ENCODE peak calls at places on chromosomes 5 and 9, in six cellular contexts. One of them, this sample, is unnamed.

GRCh38 chr5:74352256-74352655 is 288.3 kb downstream of the ENC1 start:
- DNase-seq in NCI-H2029: no peak
- DNase-seq in brain microvascular endothelial cell: no peak
- DNase-seq in cardiac septum: no peak
- DNase-seq in CD4-positive, CD25-positive, alpha-beta regulatory T cell: no peak
- DNase-seq in HCEC 1CT: no peak
- DNase-seq in this sample: no peak

GRCh38 chr5:77644443-77645157 is 6.1 kb upstream of the OTP start:
- DNase-seq in cardiac septum: no peak
- DNase-seq in HCEC 1CT: no peak
- DNase-seq in CD4-positive, CD25-positive, alpha-beta regulatory T cell: no peak
- DNase-seq in NCI-H2029: no peak
- DNase-seq in brain microvascular endothelial cell: no peak
- DNase-seq in this sample: peak

GRCh38 chr9:107948086-107948485 is 458.5 kb upstream of the KLF4 start:
- DNase-seq in HCEC 1CT: no peak
- DNase-seq in NCI-H2029: no peak
- DNase-seq in CD4-positive, CD25-positive, alpha-beta regulatory T cell: no peak
- DNase-seq in cardiac septum: no peak
- DNase-seq in brain microvascular endothelial cell: no peak
- DNase-seq in this sample: no peak

GRCh38 chr5:113090336-113091106 is 113.9 kb downstream of the DCP2 start:
- DNase-seq in CD4-positive, CD25-positive, alpha-beta regulatory T cell: no peak
- DNase-seq in brain microvascular endothelial cell: no peak
- DNase-seq in NCI-H2029: no peak
- DNase-seq in HCEC 1CT: no peak
- DNase-seq in cardiac septum: no peak
- DNase-seq in this sample: peak

GRCh38 chr9:110101531-110102161 is 106.3 kb downstream of the C9orf152 start:
- DNase-seq in brain microvascular endothelial cell: no peak
- DNase-seq in NCI-H2029: no peak
- DNase-seq in CD4-positive, CD25-positive, alpha-beta regulatory T cell: no peak
- DNase-seq in cardiac septum: no peak
- DNase-seq in HCEC 1CT: no peak
- DNase-seq in this sample: peak

GRCh38 chr5:2761921-2762488 is 10.5 kb upstream of the IRX2 start:
- DNase-seq in NCI-H2029: no peak
- DNase-seq in CD4-positive, CD25-positive, alpha-beta regulatory T cell: no peak
- DNase-seq in brain microvascular endothelial cell: no peak
- DNase-seq in HCEC 1CT: no peak
- DNase-seq in cardiac septum: no peak
- DNase-seq in this sample: no peak

GRCh38 chr5:80127037-80127642 is 92.0 kb downstream of the THBS4 start:
- DNase-seq in cardiac septum: peak
- DNase-seq in NCI-H2029: no peak
- DNase-seq in brain microvascular endothelial cell: no peak
- DNase-seq in CD4-positive, CD25-positive, alpha-beta regulatory T cell: no peak
- DNase-seq in HCEC 1CT: no peak
- DNase-seq in this sample: no peak

GRCh38 chr5:135400866-135401265 is 1.8 kb upstream of the MACROH2A1 start:
- DNase-seq in cardiac septum: no peak
- DNase-seq in brain microvascular endothelial cell: no peak
- DNase-seq in HCEC 1CT: no peak
- DNase-seq in CD4-positive, CD25-positive, alpha-beta regulatory T cell: no peak
- DNase-seq in NCI-H2029: no peak
- DNase-seq in this sample: no peak

GRCh38 chr5:145975001-145975360 is 38.6 kb downstream of the SH3RF2 start:
- DNase-seq in CD4-positive, CD25-positive, alpha-beta regulatory T cell: no peak
- DNase-seq in HCEC 1CT: no peak
- DNase-seq in NCI-H2029: no peak
- DNase-seq in brain microvascular endothelial cell: no peak
- DNase-seq in cardiac septum: no peak
- DNase-seq in this sample: no peak

GRCh38 chr5:154478224-154478565 is at the start of gene HAND1:
- DNase-seq in brain microvascular endothelial cell: no peak
- DNase-seq in cardiac septum: peak
- DNase-seq in HCEC 1CT: peak
- DNase-seq in CD4-positive, CD25-positive, alpha-beta regulatory T cell: no peak
- DNase-seq in NCI-H2029: peak
- DNase-seq in this sample: no peak

GRCh38 chr9:37582548-37583157 is 6.5 kb upstream of the FBXO10 start:
- DNase-seq in CD4-positive, CD25-positive, alpha-beta regulatory T cell: no peak
- DNase-seq in cardiac septum: no peak
- DNase-seq in HCEC 1CT: peak
- DNase-seq in brain microvascular endothelial cell: peak
- DNase-seq in NCI-H2029: peak
- DNase-seq in this sample: no peak

GRCh38 chr5:56440871-56441740 is 208.0 kb upstream of the ANKRD55 start:
- DNase-seq in HCEC 1CT: peak
- DNase-seq in brain microvascular endothelial cell: peak
- DNase-seq in cardiac septum: no peak
- DNase-seq in NCI-H2029: no peak
- DNase-seq in CD4-positive, CD25-positive, alpha-beta regulatory T cell: no peak
- DNase-seq in this sample: no peak

GRCh38 chr5:79070002-79070567 is 518 bp downstream of the BHMT2 start:
- DNase-seq in brain microvascular endothelial cell: peak
- DNase-seq in HCEC 1CT: no peak
- DNase-seq in NCI-H2029: no peak
- DNase-seq in cardiac septum: no peak
- DNase-seq in CD4-positive, CD25-positive, alpha-beta regulatory T cell: no peak
- DNase-seq in this sample: no peak

GRCh38 chr9:16331527-16331926 is 538.9 kb downstream of the BNC2 start:
- DNase-seq in NCI-H2029: no peak
- DNase-seq in HCEC 1CT: no peak
- DNase-seq in brain microvascular endothelial cell: no peak
- DNase-seq in CD4-positive, CD25-positive, alpha-beta regulatory T cell: no peak
- DNase-seq in cardiac septum: peak
- DNase-seq in this sample: no peak

GRCh38 chr5:57939771-57940170 is 457.2 kb upstream of the ACTBL2 start:
- DNase-seq in NCI-H2029: no peak
- DNase-seq in cardiac septum: no peak
- DNase-seq in CD4-positive, CD25-positive, alpha-beta regulatory T cell: no peak
- DNase-seq in HCEC 1CT: no peak
- DNase-seq in brain microvascular endothelial cell: no peak
- DNase-seq in this sample: peak

GRCh38 chr9:35712762-35713400 is 19.1 kb downstream of the TLN1 start:
- DNase-seq in HCEC 1CT: no peak
- DNase-seq in CD4-positive, CD25-positive, alpha-beta regulatory T cell: no peak
- DNase-seq in cardiac septum: no peak
- DNase-seq in NCI-H2029: no peak
- DNase-seq in brain microvascular endothelial cell: no peak
- DNase-seq in this sample: no peak

GRCh38 chr9:30913331-30913730 is 1471.1 kb upstream of the ACO1 start:
- DNase-seq in cardiac septum: no peak
- DNase-seq in NCI-H2029: no peak
- DNase-seq in brain microvascular endothelial cell: no peak
- DNase-seq in CD4-positive, CD25-positive, alpha-beta regulatory T cell: no peak
- DNase-seq in HCEC 1CT: no peak
- DNase-seq in this sample: no peak

GRCh38 chr5:177607115-177607451 is 7.2 kb downstream of the B4GALT7 start:
- DNase-seq in HCEC 1CT: no peak
- DNase-seq in brain microvascular endothelial cell: no peak
- DNase-seq in NCI-H2029: no peak
- DNase-seq in CD4-positive, CD25-positive, alpha-beta regulatory T cell: no peak
- DNase-seq in cardiac septum: no peak
- DNase-seq in this sample: no peak

GRCh38 chr9:113876806-113877236 is 712 bp downstream of the ZNF618 start:
- DNase-seq in cardiac septum: no peak
- DNase-seq in HCEC 1CT: peak
- DNase-seq in brain microvascular endothelial cell: no peak
- DNase-seq in NCI-H2029: no peak
- DNase-seq in CD4-positive, CD25-positive, alpha-beta regulatory T cell: no peak
- DNase-seq in this sample: no peak

GRCh38 chr5:10352404-10353240 is 873 bp upstream of the MARCHF6 start:
- DNase-seq in cardiac septum: no peak
- DNase-seq in brain microvascular endothelial cell: peak
- DNase-seq in HCEC 1CT: peak
- DNase-seq in CD4-positive, CD25-positive, alpha-beta regulatory T cell: no peak
- DNase-seq in NCI-H2029: peak
- DNase-seq in this sample: peak

GRCh38 chr9:133782157-133783130 is 44.3 kb upstream of the SARDH start:
- DNase-seq in cardiac septum: no peak
- DNase-seq in NCI-H2029: peak
- DNase-seq in brain microvascular endothelial cell: peak
- DNase-seq in HCEC 1CT: peak
- DNase-seq in CD4-positive, CD25-positive, alpha-beta regulatory T cell: peak
- DNase-seq in this sample: peak

GRCh38 chr9:81374459-81374858 is 314.9 kb downstream of the TLE1 start:
- DNase-seq in CD4-positive, CD25-positive, alpha-beta regulatory T cell: no peak
- DNase-seq in HCEC 1CT: no peak
- DNase-seq in cardiac septum: no peak
- DNase-seq in NCI-H2029: no peak
- DNase-seq in brain microvascular endothelial cell: no peak
- DNase-seq in this sample: no peak

GRCh38 chr5:128869970-128870747 is 95.1 kb upstream of the SLC27A6 start:
- DNase-seq in HCEC 1CT: no peak
- DNase-seq in brain microvascular endothelial cell: no peak
- DNase-seq in NCI-H2029: no peak
- DNase-seq in cardiac septum: no peak
- DNase-seq in CD4-positive, CD25-positive, alpha-beta regulatory T cell: no peak
- DNase-seq in this sample: no peak

GRCh38 chr5:139636975-139637408 is 11.2 kb upstream of the CXXC5 start:
- DNase-seq in brain microvascular endothelial cell: no peak
- DNase-seq in HCEC 1CT: peak
- DNase-seq in NCI-H2029: no peak
- DNase-seq in cardiac septum: no peak
- DNase-seq in CD4-positive, CD25-positive, alpha-beta regulatory T cell: no peak
- DNase-seq in this sample: no peak

GRCh38 chr9:16726023-16726422 is 144.4 kb downstream of the BNC2 start:
- DNase-seq in cardiac septum: no peak
- DNase-seq in NCI-H2029: no peak
- DNase-seq in CD4-positive, CD25-positive, alpha-beta regulatory T cell: no peak
- DNase-seq in brain microvascular endothelial cell: peak
- DNase-seq in HCEC 1CT: peak
- DNase-seq in this sample: peak

GRCh38 chr5:54229041-54229780 is 81.2 kb downstream of the ARL15 start:
- DNase-seq in CD4-positive, CD25-positive, alpha-beta regulatory T cell: peak
- DNase-seq in cardiac septum: peak
- DNase-seq in brain microvascular endothelial cell: peak
- DNase-seq in NCI-H2029: peak
- DNase-seq in HCEC 1CT: peak
- DNase-seq in this sample: peak

GRCh38 chr9:91789941-91790340 is 160.1 kb downstream of the ROR2 start:
- DNase-seq in HCEC 1CT: no peak
- DNase-seq in NCI-H2029: no peak
- DNase-seq in cardiac septum: no peak
- DNase-seq in CD4-positive, CD25-positive, alpha-beta regulatory T cell: no peak
- DNase-seq in brain microvascular endothelial cell: no peak
- DNase-seq in this sample: no peak

GRCh38 chr5:137488516-137488915 is 10.6 kb downstream of the SPOCK1 start:
- DNase-seq in cardiac septum: no peak
- DNase-seq in HCEC 1CT: no peak
- DNase-seq in CD4-positive, CD25-positive, alpha-beta regulatory T cell: no peak
- DNase-seq in brain microvascular endothelial cell: no peak
- DNase-seq in NCI-H2029: no peak
- DNase-seq in this sample: no peak

GRCh38 chr9:10479172-10479571 is 133.6 kb downstream of the PTPRD start:
- DNase-seq in cardiac septum: no peak
- DNase-seq in NCI-H2029: no peak
- DNase-seq in brain microvascular endothelial cell: peak
- DNase-seq in CD4-positive, CD25-positive, alpha-beta regulatory T cell: no peak
- DNase-seq in HCEC 1CT: no peak
- DNase-seq in this sample: no peak

GRCh38 chr5:115262066-115262404 is 642 bp downstream of the PGGT1B start:
- DNase-seq in brain microvascular endothelial cell: no peak
- DNase-seq in HCEC 1CT: peak
- DNase-seq in cardiac septum: no peak
- DNase-seq in NCI-H2029: no peak
- DNase-seq in CD4-positive, CD25-positive, alpha-beta regulatory T cell: no peak
- DNase-seq in this sample: no peak

This sample was measured in SJCRH30.